ENCODE peak calls at places on chromosome 4, in ten cellular contexts. One of them, this sample, is unnamed.

GRCh38 chr4:25065451-25065850 is 34.7 kb upstream of the LGI2 start:
- DNase-seq in bronchial epithelial cell: no peak
- DNase-seq in astrocyte of the spinal cord: no peak
- DNase-seq in body of pancreas: no peak
- DNase-seq in GM12865: no peak
- DNase-seq in heart left ventricle: no peak
- DNase-seq in colonic mucosa: no peak
- DNase-seq in hepatocyte: no peak
- DNase-seq in A549: no peak
- DNase-seq in prostate gland: no peak
- DNase-seq in this sample: no peak

GRCh38 chr4:42655921-42656735 is 777 bp downstream of the ATP8A1 start:
- DNase-seq in bronchial epithelial cell: peak
- DNase-seq in astrocyte of the spinal cord: peak
- DNase-seq in body of pancreas: peak
- DNase-seq in GM12865: peak
- DNase-seq in heart left ventricle: peak
- DNase-seq in colonic mucosa: peak
- DNase-seq in hepatocyte: peak
- DNase-seq in A549: no peak
- DNase-seq in prostate gland: peak
- DNase-seq in this sample: no peak

GRCh38 chr4:19566041-19566440 is 685.7 kb upstream of the SLIT2 start:
- DNase-seq in bronchial epithelial cell: no peak
- DNase-seq in astrocyte of the spinal cord: no peak
- DNase-seq in body of pancreas: no peak
- DNase-seq in GM12865: no peak
- DNase-seq in heart left ventricle: no peak
- DNase-seq in colonic mucosa: no peak
- DNase-seq in hepatocyte: no peak
- DNase-seq in A549: no peak
- DNase-seq in prostate gland: no peak
- DNase-seq in this sample: no peak

GRCh38 chr4:5784960-5785611 is 74.1 kb downstream of the EVC start:
- DNase-seq in bronchial epithelial cell: no peak
- DNase-seq in astrocyte of the spinal cord: no peak
- DNase-seq in body of pancreas: no peak
- DNase-seq in GM12865: no peak
- DNase-seq in heart left ventricle: peak
- DNase-seq in colonic mucosa: no peak
- DNase-seq in hepatocyte: no peak
- DNase-seq in A549: no peak
- DNase-seq in prostate gland: peak
- DNase-seq in this sample: peak

GRCh38 chr4:156662921-156663320 is 308.7 kb downstream of the PDGFC start:
- DNase-seq in bronchial epithelial cell: no peak
- DNase-seq in astrocyte of the spinal cord: no peak
- DNase-seq in body of pancreas: no peak
- DNase-seq in GM12865: no peak
- DNase-seq in heart left ventricle: no peak
- DNase-seq in colonic mucosa: no peak
- DNase-seq in hepatocyte: no peak
- DNase-seq in A549: no peak
- DNase-seq in prostate gland: no peak
- DNase-seq in this sample: no peak

GRCh38 chr4:146033149-146033548 is 94.5 kb upstream of the ZNF827 start:
- DNase-seq in bronchial epithelial cell: peak
- DNase-seq in astrocyte of the spinal cord: no peak
- DNase-seq in body of pancreas: peak
- DNase-seq in GM12865: peak
- DNase-seq in heart left ventricle: no peak
- DNase-seq in colonic mucosa: peak
- DNase-seq in hepatocyte: peak
- DNase-seq in A549: no peak
- DNase-seq in prostate gland: no peak
- DNase-seq in this sample: peak

GRCh38 chr4:170025523-170026252 is 507 bp downstream of the MFAP3L start:
- DNase-seq in bronchial epithelial cell: no peak
- DNase-seq in astrocyte of the spinal cord: peak
- DNase-seq in body of pancreas: no peak
- DNase-seq in GM12865: no peak
- DNase-seq in heart left ventricle: peak
- DNase-seq in colonic mucosa: peak
- DNase-seq in hepatocyte: peak
- DNase-seq in A549: peak
- DNase-seq in prostate gland: peak
- DNase-seq in this sample: peak

GRCh38 chr4:127250577-127250976 is 382.2 kb upstream of the INTU start:
- DNase-seq in bronchial epithelial cell: no peak
- DNase-seq in astrocyte of the spinal cord: no peak
- DNase-seq in body of pancreas: no peak
- DNase-seq in GM12865: peak
- DNase-seq in heart left ventricle: no peak
- DNase-seq in colonic mucosa: no peak
- DNase-seq in hepatocyte: no peak
- DNase-seq in A549: no peak
- DNase-seq in prostate gland: no peak
- DNase-seq in this sample: no peak

GRCh38 chr4:88706574-88706973 is 8.9 kb upstream of the NAP1L5 start:
- DNase-seq in bronchial epithelial cell: peak
- DNase-seq in astrocyte of the spinal cord: peak
- DNase-seq in body of pancreas: peak
- DNase-seq in GM12865: no peak
- DNase-seq in heart left ventricle: no peak
- DNase-seq in colonic mucosa: no peak
- DNase-seq in hepatocyte: peak
- DNase-seq in A549: peak
- DNase-seq in prostate gland: peak
- DNase-seq in this sample: peak

GRCh38 chr4:38009421-38009820 is 49.2 kb downstream of the PTTG2 start:
- DNase-seq in bronchial epithelial cell: no peak
- DNase-seq in astrocyte of the spinal cord: no peak
- DNase-seq in body of pancreas: no peak
- DNase-seq in GM12865: no peak
- DNase-seq in heart left ventricle: no peak
- DNase-seq in colonic mucosa: no peak
- DNase-seq in hepatocyte: no peak
- DNase-seq in A549: no peak
- DNase-seq in prostate gland: no peak
- DNase-seq in this sample: no peak

GRCh38 chr4:158860856-158861255 is 92.0 kb downstream of the FNIP2 start:
- DNase-seq in bronchial epithelial cell: no peak
- DNase-seq in astrocyte of the spinal cord: no peak
- DNase-seq in body of pancreas: no peak
- DNase-seq in GM12865: peak
- DNase-seq in heart left ventricle: no peak
- DNase-seq in colonic mucosa: no peak
- DNase-seq in hepatocyte: no peak
- DNase-seq in A549: no peak
- DNase-seq in prostate gland: peak
- DNase-seq in this sample: no peak
- H3K4me3 ChIP-seq in bronchial epithelial cell: no peak
- H3K4me3 ChIP-seq in astrocyte of the spinal cord: no peak
- H3K4me3 ChIP-seq in body of pancreas: no peak
- H3K4me3 ChIP-seq in GM12865: peak
- H3K4me3 ChIP-seq in heart left ventricle: no peak
- H3K4me3 ChIP-seq in colonic mucosa: no peak
- H3K4me3 ChIP-seq in hepatocyte: no peak
- H3K4me3 ChIP-seq in A549: no peak
- H3K4me3 ChIP-seq in prostate gland: no peak
- H3K4me3 ChIP-seq in this sample: no peak

GRCh38 chr4:924107-925096 is 7.7 kb downstream of the GAK start:
- DNase-seq in bronchial epithelial cell: peak
- DNase-seq in astrocyte of the spinal cord: peak
- DNase-seq in body of pancreas: no peak
- DNase-seq in GM12865: peak
- DNase-seq in heart left ventricle: no peak
- DNase-seq in colonic mucosa: no peak
- DNase-seq in hepatocyte: no peak
- DNase-seq in A549: no peak
- DNase-seq in prostate gland: no peak
- DNase-seq in this sample: peak

GRCh38 chr4:929096-929765 is 2.9 kb downstream of the GAK start:
- DNase-seq in bronchial epithelial cell: no peak
- DNase-seq in astrocyte of the spinal cord: no peak
- DNase-seq in body of pancreas: no peak
- DNase-seq in GM12865: no peak
- DNase-seq in heart left ventricle: no peak
- DNase-seq in colonic mucosa: no peak
- DNase-seq in hepatocyte: no peak
- DNase-seq in A549: no peak
- DNase-seq in prostate gland: no peak
- DNase-seq in this sample: no peak

GRCh38 chr4:925171-925570 is 6.9 kb downstream of the GAK start:
- DNase-seq in bronchial epithelial cell: no peak
- DNase-seq in astrocyte of the spinal cord: no peak
- DNase-seq in body of pancreas: no peak
- DNase-seq in GM12865: no peak
- DNase-seq in heart left ventricle: no peak
- DNase-seq in colonic mucosa: no peak
- DNase-seq in hepatocyte: no peak
- DNase-seq in A549: no peak
- DNase-seq in prostate gland: no peak
- DNase-seq in this sample: no peak

GRCh38 chr4:925771-926500 is 6.2 kb downstream of the GAK start:
- DNase-seq in bronchial epithelial cell: no peak
- DNase-seq in astrocyte of the spinal cord: no peak
- DNase-seq in body of pancreas: no peak
- DNase-seq in GM12865: no peak
- DNase-seq in heart left ventricle: no peak
- DNase-seq in colonic mucosa: no peak
- DNase-seq in hepatocyte: no peak
- DNase-seq in A549: no peak
- DNase-seq in prostate gland: no peak
- DNase-seq in this sample: no peak

GRCh38 chr4:926538-926937 is 5.6 kb downstream of the GAK start:
- DNase-seq in bronchial epithelial cell: peak
- DNase-seq in astrocyte of the spinal cord: no peak
- DNase-seq in body of pancreas: peak
- DNase-seq in GM12865: peak
- DNase-seq in heart left ventricle: no peak
- DNase-seq in colonic mucosa: peak
- DNase-seq in hepatocyte: peak
- DNase-seq in A549: peak
- DNase-seq in prostate gland: no peak
- DNase-seq in this sample: peak
- TF ChIP-seq CTCF in bronchial epithelial cell: peak
- TF ChIP-seq CTCF in astrocyte of the spinal cord: peak
- TF ChIP-seq CTCF in body of pancreas: peak
- TF ChIP-seq CTCF in GM12865: peak
- TF ChIP-seq CTCF in heart left ventricle: peak
- TF ChIP-seq CTCF in colonic mucosa: no peak
- TF ChIP-seq CTCF in hepatocyte: peak
- TF ChIP-seq CTCF in A549: peak
- TF ChIP-seq CTCF in prostate gland: no peak
- TF ChIP-seq CTCF in this sample: peak

DNA sequence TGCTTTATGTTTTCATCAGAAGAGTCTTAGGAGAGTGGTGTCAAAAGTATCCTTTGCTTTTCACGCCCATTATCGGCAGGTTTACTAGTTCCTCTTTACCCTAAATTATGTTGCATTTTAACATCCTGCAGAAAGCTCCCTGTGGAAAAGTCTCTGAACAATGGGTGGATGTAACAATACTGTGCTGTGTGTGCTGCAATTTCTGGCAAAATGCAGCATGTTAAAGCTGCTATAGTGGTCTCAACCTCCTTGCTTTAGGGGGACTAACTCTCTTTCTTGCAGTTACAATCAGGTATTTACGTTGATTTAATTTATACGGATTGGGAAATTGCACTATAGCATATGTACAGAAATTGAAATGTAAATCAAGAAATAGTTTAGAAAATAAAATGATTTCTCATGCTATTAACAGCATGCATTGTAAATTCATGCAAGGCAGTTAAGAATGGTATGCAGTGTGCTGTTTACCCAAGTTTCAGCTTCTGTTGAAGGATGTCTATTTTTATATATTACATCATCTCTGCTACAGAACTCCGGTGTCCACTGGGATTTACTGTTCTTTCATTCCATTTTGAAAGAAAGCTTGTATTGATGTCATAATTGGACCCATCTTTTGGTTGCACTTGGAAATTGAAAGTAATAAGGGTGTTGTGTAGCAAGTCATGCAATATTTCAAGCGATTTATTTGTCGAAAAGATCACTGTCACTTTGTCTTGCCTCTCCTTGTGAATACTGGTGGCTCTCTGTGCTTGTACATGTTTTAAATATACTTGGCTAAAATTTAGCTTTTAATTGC is 145.7 kb downstream of the RAPGEF2 start:
- DNase-seq in bronchial epithelial cell: no peak
- DNase-seq in astrocyte of the spinal cord: peak
- DNase-seq in body of pancreas: no peak
- DNase-seq in GM12865: no peak
- DNase-seq in heart left ventricle: no peak
- DNase-seq in colonic mucosa: no peak
- DNase-seq in hepatocyte: peak
- DNase-seq in A549: peak
- DNase-seq in prostate gland: no peak
- DNase-seq in this sample: no peak
- H3K4me3 ChIP-seq in bronchial epithelial cell: no peak
- H3K4me3 ChIP-seq in astrocyte of the spinal cord: no peak
- H3K4me3 ChIP-seq in body of pancreas: no peak
- H3K4me3 ChIP-seq in GM12865: no peak
- H3K4me3 ChIP-seq in heart left ventricle: peak
- H3K4me3 ChIP-seq in colonic mucosa: no peak
- H3K4me3 ChIP-seq in hepatocyte: no peak
- H3K4me3 ChIP-seq in A549: no peak
- H3K4me3 ChIP-seq in prostate gland: no peak
- H3K4me3 ChIP-seq in this sample: no peak

GRCh38 chr4:161428180-161428965 is 735.4 kb downstream of the FSTL5 start:
- DNase-seq in bronchial epithelial cell: no peak
- DNase-seq in astrocyte of the spinal cord: no peak
- DNase-seq in body of pancreas: no peak
- DNase-seq in GM12865: no peak
- DNase-seq in heart left ventricle: no peak
- DNase-seq in colonic mucosa: no peak
- DNase-seq in hepatocyte: no peak
- DNase-seq in A549: no peak
- DNase-seq in prostate gland: no peak
- DNase-seq in this sample: no peak
- TF ChIP-seq CTCF in bronchial epithelial cell: no peak
- TF ChIP-seq CTCF in astrocyte of the spinal cord: no peak
- TF ChIP-seq CTCF in body of pancreas: no peak
- TF ChIP-seq CTCF in GM12865: no peak
- TF ChIP-seq CTCF in heart left ventricle: no peak
- TF ChIP-seq CTCF in colonic mucosa: no peak
- TF ChIP-seq CTCF in hepatocyte: no peak
- TF ChIP-seq CTCF in A549: no peak
- TF ChIP-seq CTCF in prostate gland: no peak
- TF ChIP-seq CTCF in this sample: no peak

This sample was measured in epithelial cell of esophagus.